ENCODE peak calls at places on chromosomes 7 and 10, in five cellular contexts. P is tibial artery; W is psoas muscle; G is fibroblast of pulmonary artery; S is CD4-positive, alpha-beta T cell. D is an unnamed sample.

GRCh38 chr10:72009430-72010081 is 45.4 kb downstream of the CHST3 start:
- DNase-seq in W (peak; percentile 93), P (peak; percentile 100), G (peak; percentile 99), S (no peak), D (no peak)

GRCh38 chr10:122657734-122658133 is 41.9 kb downstream of the C10orf120 start:
- DNase-seq in G (no peak), P (no peak), S (no peak), W (no peak), D (no peak)

GRCh38 chr10:93071177-93071472 is 2.6 kb upstream of the CYP26A1 start:
- DNase-seq in W (no peak), S (no peak), G (no peak), P (no peak), D (no peak)

GRCh38 chr10:17673517-17674051 is 29.6 kb downstream of the STAM start:
- DNase-seq in G (peak; percentile 78), P (no peak), S (no peak), W (no peak), D (no peak)

GRCh38 chr7:35748348-35748747 is 52.5 kb upstream of the SEPTIN7 start:
- DNase-seq in S (no peak), W (no peak), G (no peak), P (no peak), D (no peak)

GRCh38 chr7:136874393-136875032 is 6.1 kb downstream of the CHRM2 start:
- DNase-seq in P (no peak), S (no peak), G (peak; percentile 29), W (no peak), D (no peak)

GRCh38 chr10:30433779-30434272 is at the start of gene MAP3K8:
- DNase-seq in S (peak; percentile 66), W (peak; percentile 92), G (peak; percentile 91), P (peak; percentile 97), D (peak; percentile 53)

GRCh38 chr10:73139251-73139650 is 28.6 kb downstream of the ECD start:
- DNase-seq in W (no peak), P (no peak), S (no peak), G (no peak), D (no peak)

GRCh38 chr10:2968401-2968800 is 98.9 kb upstream of the PFKP start:
- DNase-seq in S (no peak), P (no peak), G (no peak), W (no peak), D (no peak)

GRCh38 chr7:109864263-109864662 is 1226.7 kb upstream of the LRRN3 start:
- DNase-seq in G (no peak), P (no peak), W (no peak), S (no peak), D (peak; percentile 11)

GRCh38 chr10:59655309-59655708 is 54.3 kb downstream of the SLC16A9 start:
- DNase-seq in S (no peak), W (no peak), G (peak; percentile 18), P (no peak), D (no peak)

GRCh38 chr10:31669367-31669766 is 259.3 kb downstream of the ARHGAP12 start:
- DNase-seq in P (no peak), W (no peak), S (no peak), G (no peak), D (no peak)

GRCh38 chr7:20307119-20307518 is 23.6 kb upstream of the ITGB8 start:
- DNase-seq in P (no peak), W (no peak), S (no peak), G (peak; percentile 81), D (no peak)

GRCh38 chr7:55081067-55081853 is 62.4 kb downstream of the EGFR start:
- DNase-seq in S (no peak), P (no peak), G (no peak), W (no peak), D (no peak)

GRCh38 chr7:55080000-55080629 is 61.3 kb downstream of the EGFR start:
- DNase-seq in W (no peak), G (no peak), P (no peak), S (no peak), D (no peak)

GRCh38 chr7:55077581-55078410 is 59.0 kb downstream of the EGFR start:
- DNase-seq in W (no peak), P (no peak), S (no peak), G (no peak), D (no peak)

GRCh38 chr7:55075464-55075971 is 56.7 kb downstream of the EGFR start:
- DNase-seq in W (peak; percentile 77), P (peak; percentile 78), S (no peak), G (peak; percentile 46), D (no peak)

DNA sequence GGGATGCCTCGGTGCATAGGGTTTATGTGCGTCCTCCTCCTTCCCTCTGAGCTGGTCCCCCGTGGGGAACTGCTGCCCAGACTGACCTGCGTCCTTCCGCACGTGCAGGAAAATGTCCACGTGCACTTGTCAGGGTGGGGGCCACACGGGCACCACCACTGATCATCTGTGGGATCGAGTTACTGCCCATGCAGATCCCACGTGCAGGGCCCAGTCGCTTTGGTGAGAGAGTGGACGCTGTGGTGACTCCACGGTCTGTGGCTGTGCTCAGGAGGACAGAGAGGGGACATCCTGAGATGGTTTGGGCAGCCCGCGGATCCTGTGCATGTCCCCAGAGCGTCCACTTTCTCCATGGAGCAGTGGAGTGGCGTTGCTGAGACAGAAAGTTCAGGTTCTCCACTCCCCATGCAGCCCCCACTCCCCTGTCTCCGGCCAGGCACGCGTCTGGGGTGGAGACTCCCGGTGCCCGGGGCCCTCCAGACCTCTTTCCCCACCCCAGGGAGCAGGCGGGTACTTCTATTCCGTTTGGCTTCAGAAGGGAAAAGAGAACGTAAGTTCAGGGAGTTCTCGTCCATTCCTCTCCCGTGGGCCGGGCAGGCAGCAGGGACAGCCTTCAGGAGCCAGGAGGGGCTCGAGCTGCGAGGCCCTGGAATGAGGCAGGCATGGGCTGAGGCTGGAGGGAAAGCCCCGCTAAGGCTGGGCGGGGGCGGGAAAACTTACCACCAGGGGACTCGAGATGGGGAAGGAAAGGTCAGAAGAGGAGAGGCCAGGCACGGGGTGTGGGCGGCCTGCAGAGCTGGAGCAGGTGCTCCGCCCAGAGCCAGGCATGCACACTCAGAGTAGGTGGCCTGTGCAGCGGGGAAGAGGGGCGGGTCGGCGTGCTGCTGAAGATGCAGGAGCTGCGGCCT is 59.9 kb downstream of the EGFR start:
- DNase-seq in P (no peak), W (no peak), S (no peak), G (no peak), D (no peak)
- TF ChIP-seq CTCF in P (no peak), W (no peak), S (no peak), G (no peak), D (no peak)

GRCh38 chr7:106095634-106096033 is 16.5 kb downstream of the SYPL1 start:
- DNase-seq in G (no peak), W (no peak), S (no peak), P (no peak), D (no peak)

GRCh38 chr7:106099539-106099938 is 12.6 kb downstream of the SYPL1 start:
- DNase-seq in G (no peak), W (no peak), P (no peak), S (no peak), D (no peak)

GRCh38 chr7:106092204-106092603 is 19.9 kb downstream of the SYPL1 start:
- DNase-seq in G (no peak), P (no peak), S (no peak), W (no peak), D (no peak)

GRCh38 chr7:106098889-106099288 is 13.2 kb downstream of the SYPL1 start:
- DNase-seq in G (no peak), W (no peak), P (no peak), S (no peak), D (no peak)

GRCh38 chr7:106094780-106095179 is 17.3 kb downstream of the SYPL1 start:
- DNase-seq in S (no peak), G (no peak), P (no peak), W (no peak), D (no peak)
- TF ChIP-seq CTCF in S (no peak), G (no peak), P (no peak), W (no peak), D (no peak)

GRCh38 chr10:33695536-33695935 is 361.1 kb upstream of the NRP1 start:
- DNase-seq in P (no peak), S (no peak), G (no peak), W (no peak), D (no peak)
- TF ChIP-seq CTCF in P (no peak), S (no peak), G (no peak), W (no peak), D (no peak)

DNA sequence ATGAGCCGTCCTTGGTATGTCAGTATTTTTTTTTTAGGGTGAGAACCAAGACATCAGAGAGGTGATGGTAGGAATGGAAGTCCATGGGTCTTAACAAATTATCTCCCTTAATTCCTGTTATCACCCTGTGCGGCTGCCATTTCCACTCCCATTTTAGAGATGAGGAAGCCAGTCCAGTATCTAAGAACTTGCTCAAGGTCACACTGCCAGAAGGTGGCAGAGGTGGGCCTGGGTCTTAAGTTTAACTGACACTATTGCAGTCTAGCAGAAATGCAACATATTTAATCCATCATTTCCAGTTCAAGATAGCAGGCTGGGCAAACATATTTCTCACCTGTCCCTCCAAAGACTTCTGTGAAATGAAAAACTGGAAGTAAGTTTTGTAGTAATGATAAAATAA is 108.3 kb downstream of the GLI3 start:
- DNase-seq in S (no peak), G (peak; percentile 38), W (no peak), P (no peak), D (no peak)
- TF ChIP-seq CTCF in S (no peak), G (peak; percentile 29), W (no peak), P (no peak), D (peak; percentile 12)

GRCh38 chr7:92961966-92962365 is 125.6 kb upstream of the CDK6 start:
- DNase-seq in G (no peak), W (no peak), P (no peak), S (no peak), D (no peak)

GRCh38 chr7:92953657-92954056 is 117.3 kb upstream of the CDK6 start:
- DNase-seq in P (no peak), W (no peak), G (no peak), S (no peak), D (no peak)

GRCh38 chr7:92955081-92955480 is 118.7 kb upstream of the CDK6 start:
- DNase-seq in G (no peak), S (no peak), P (no peak), W (no peak), D (no peak)

GRCh38 chr7:92956575-92956974 is 120.2 kb upstream of the CDK6 start:
- DNase-seq in W (no peak), S (no peak), P (no peak), G (no peak), D (no peak)
- TF ChIP-seq CTCF in W (no peak), S (no peak), P (no peak), G (no peak), D (no peak)

GRCh38 chr7:17528636-17529035 is 230.2 kb downstream of the AHR start:
- DNase-seq in P (no peak), W (no peak), S (no peak), G (no peak), D (no peak)

GRCh38 chr7:17534348-17534747 is 235.9 kb downstream of the AHR start:
- DNase-seq in P (no peak), S (no peak), G (no peak), W (no peak), D (no peak)

GRCh38 chr7:17530249-17530648 is 231.8 kb downstream of the AHR start:
- DNase-seq in G (peak; percentile 97), P (no peak), W (no peak), S (no peak), D (no peak)

GRCh38 chr7:17532861-17533404 is 234.5 kb downstream of the AHR start:
- DNase-seq in W (no peak), P (no peak), G (peak; percentile 79), S (no peak), D (no peak)

GRCh38 chr7:17530741-17531417 is 232.4 kb downstream of the AHR start:
- DNase-seq in S (no peak), G (peak; percentile 84), P (no peak), W (no peak), D (no peak)
- TF ChIP-seq CTCF in S (no peak), G (peak; percentile 22), P (peak; percentile 17), W (peak; percentile 5), D (peak; percentile 40)

D was measured in D721Med.